ENCODE peak calls at places on chromosomes 11 and 22, in ten cellular contexts. G is Karpas-422; H is mesenchymal stem cell; I is BE2C; F is GM06990; E is ovary; V is heart left ventricle; U is CD4-positive, alpha-beta memory T cell; M is Caco-2; K is IMR-90. S is an unnamed sample. For H3K36me3, the result is how much of the 10 kb centered on the place peaks cover.

GRCh38 chr22:49704345-49705215 is 123.1 kb downstream of the BRD1 start:
- DNase-seq in G (no peak), H (no peak), I (no peak), F (no peak), E (no peak), V (no peak), U (no peak), M (no peak), K (no peak), S (no peak)

GRCh38 chr22:30308518-30309230 is 18.1 kb downstream of the TBC1D10A start:
- DNase-seq in G (peak), H (peak), I (no peak), F (peak), E (no peak), V (peak), U (peak), M (no peak), K (peak), S (peak)

GRCh38 chr11:45366196-45366595 is 80.1 kb upstream of the SYT13 start:
- DNase-seq in G (no peak), H (peak), I (no peak), F (no peak), E (no peak), V (no peak), U (no peak), M (no peak), K (no peak), S (no peak)

GRCh38 chr11:44823006-44823405 is 96.2 kb downstream of the TSPAN18 start:
- DNase-seq in G (peak), H (peak), I (peak), F (no peak), E (no peak), V (no peak), U (no peak), M (no peak), K (no peak), S (no peak)

GRCh38 chr11:77471520-77472234 is 2.2 kb downstream of the PAK1 start:
- DNase-seq in G (peak), H (no peak), I (peak), F (no peak), E (no peak), V (no peak), U (no peak), M (peak), K (no peak), S (peak)

GRCh38 chr11:105852427-105852826 is 169.6 kb downstream of the MSANTD4 start:
- DNase-seq in G (no peak), H (no peak), I (no peak), F (no peak), E (no peak), V (no peak), U (no peak), M (no peak), K (no peak), S (no peak)

GRCh38 chr11:110093407-110094297 is 460 bp downstream of the ZC3H12C start:
- DNase-seq in G (no peak), H (peak), I (peak), F (peak), E (peak), V (peak), U (no peak), M (peak), K (peak), S (peak)

GRCh38 chr22:46564084-46564714 is 26.8 kb upstream of the CELSR1 start:
- DNase-seq in G (no peak), H (no peak), I (no peak), F (no peak), E (no peak), V (no peak), U (no peak), M (peak), K (no peak), S (peak)

GRCh38 chr11:116774661-116775060 is 1.9 kb upstream of the BUD13 start:
- DNase-seq in G (no peak), H (no peak), I (no peak), F (no peak), E (no peak), V (no peak), U (no peak), M (no peak), K (no peak), S (no peak)

GRCh38 chr11:116776522-116776984 is 3.8 kb upstream of the BUD13 start:
- DNase-seq in G (no peak), H (no peak), I (no peak), F (no peak), E (no peak), V (no peak), U (no peak), M (no peak), K (no peak), S (no peak)

GRCh38 chr11:116775975-116776374 is 3.2 kb upstream of the BUD13 start:
- DNase-seq in G (no peak), H (no peak), I (no peak), F (no peak), E (no peak), V (no peak), U (no peak), M (no peak), K (no peak), S (no peak)

GRCh38 chr11:116777056-116777455 is 4.3 kb upstream of the BUD13 start:
- DNase-seq in G (no peak), H (no peak), I (no peak), F (no peak), E (no peak), V (no peak), U (no peak), M (no peak), K (no peak), S (no peak)

DNA sequence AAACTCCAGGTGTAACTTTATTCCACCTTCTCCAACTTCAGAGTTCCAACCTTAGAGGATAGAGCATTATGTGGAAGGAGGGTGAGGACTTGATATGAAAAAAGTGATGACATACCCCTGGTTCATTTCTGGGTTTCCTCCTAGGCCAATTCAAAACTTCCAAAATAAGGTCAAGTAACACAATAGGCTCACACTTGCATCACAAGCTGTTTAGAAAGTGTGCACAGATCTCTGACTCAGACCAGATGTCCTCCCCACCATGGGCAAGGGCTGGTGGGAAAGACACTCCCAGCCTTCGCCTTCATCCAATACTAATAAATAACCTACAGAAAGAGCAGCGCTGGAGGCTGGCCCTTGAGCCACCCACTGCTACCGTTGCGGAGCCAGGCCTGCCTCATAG is 5.8 kb upstream of the BUD13 start:
- DNase-seq in G (peak), H (no peak), I (no peak), F (no peak), E (no peak), V (no peak), U (no peak), M (no peak), K (peak), S (no peak)
- H3K36me3 ChIP-seq in G (under half), H (under half), I (under half), F (under half), E (under half), V (half or more), U (half or more), M (under half), K (under half), S (under half)

DNA sequence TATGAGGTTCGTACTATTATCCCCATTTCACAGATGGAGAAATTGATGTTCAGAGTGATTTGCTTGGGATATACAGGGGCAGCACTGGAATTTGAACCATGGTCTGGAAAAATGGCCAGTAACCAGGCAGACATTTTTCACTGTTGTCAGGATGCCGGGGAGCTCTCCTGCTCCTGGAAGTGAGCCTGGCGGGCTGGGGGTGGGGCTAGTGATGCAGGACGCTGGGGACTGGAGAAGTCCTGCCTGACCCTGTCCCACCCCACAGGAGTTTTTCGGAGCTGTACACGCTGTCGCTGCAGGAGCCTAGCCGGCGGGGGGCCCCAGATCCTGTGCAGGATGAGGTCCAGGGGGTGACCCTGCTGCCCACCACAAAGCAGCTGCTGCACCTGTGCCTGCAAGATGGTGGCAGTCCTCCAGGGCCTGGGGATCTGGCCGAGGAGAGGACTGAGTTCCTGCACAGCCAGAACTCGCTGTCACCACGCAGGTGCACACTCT is 11.1 kb downstream of the SIPA1 start:
- DNase-seq in G (peak), H (no peak), I (no peak), F (peak), E (peak), V (peak), U (peak), M (peak), K (no peak), S (no peak)
- H3K36me3 ChIP-seq in G (under half), H (half or more), I (under half), F (under half), E (under half), V (half or more), U (under half), M (under half), K (under half), S (under half)

DNA sequence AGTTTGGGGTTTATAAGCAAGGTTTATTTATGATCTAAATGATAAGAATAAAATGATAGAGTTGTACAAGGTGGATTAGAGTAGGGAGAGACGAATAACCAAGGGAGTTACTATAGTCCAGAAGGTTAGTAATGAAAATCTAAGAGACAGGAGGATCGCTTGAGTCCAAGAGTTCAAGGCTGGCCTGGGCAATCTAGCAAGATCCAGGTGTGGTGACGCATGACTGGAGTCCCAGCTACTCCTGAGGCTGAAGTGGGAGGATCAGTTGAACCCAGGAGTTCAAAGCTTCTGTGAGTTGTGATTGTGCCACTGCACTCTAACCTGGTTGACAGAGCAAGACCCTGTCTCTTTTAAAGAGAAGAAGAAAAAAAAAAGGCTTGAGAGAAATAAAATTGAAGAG is 12.3 kb downstream of the HMGXB4 start:
- DNase-seq in G (no peak), H (no peak), I (no peak), F (no peak), E (no peak), V (no peak), U (no peak), M (no peak), K (no peak), S (no peak)
- H3K36me3 ChIP-seq in G (half or more), H (under half), I (half or more), F (under half), E (under half), V (half or more), U (under half), M (under half), K (under half), S (under half)

DNA sequence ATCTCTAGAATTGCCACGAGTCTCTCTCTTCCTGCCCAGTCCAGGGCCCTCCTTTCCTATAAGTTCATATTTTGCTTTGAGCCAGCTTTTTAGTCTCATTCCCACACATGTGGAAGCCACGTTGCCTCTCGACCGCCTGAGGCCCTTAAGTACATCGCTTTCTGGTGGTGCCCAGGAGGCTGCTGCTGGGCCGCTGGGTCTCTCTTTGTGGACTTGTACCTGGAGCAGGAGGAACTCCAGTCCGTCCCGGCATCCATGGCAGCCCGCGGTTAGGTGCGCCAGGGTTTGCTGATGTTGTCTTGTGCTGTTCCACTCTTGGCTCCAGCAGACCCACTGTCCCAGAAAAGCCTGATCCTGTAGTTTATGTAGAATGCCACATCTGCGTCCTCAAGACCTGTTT is 41.0 kb downstream of the NAT10 start:
- DNase-seq in G (no peak), H (no peak), I (no peak), F (no peak), E (no peak), V (no peak), U (no peak), M (no peak), K (no peak), S (no peak)
- H3K36me3 ChIP-seq in G (half or more), H (half or more), I (under half), F (under half), E (under half), V (half or more), U (half or more), M (under half), K (half or more), S (half or more)

GRCh38 chr22:31898406-31898805 is 45.9 kb upstream of the YWHAH start:
- DNase-seq in G (no peak), H (no peak), I (no peak), F (no peak), E (no peak), V (no peak), U (no peak), M (no peak), K (no peak), S (no peak)

GRCh38 chr22:31898911-31899310 is 45.4 kb upstream of the YWHAH start:
- DNase-seq in G (no peak), H (no peak), I (no peak), F (no peak), E (no peak), V (no peak), U (no peak), M (no peak), K (no peak), S (no peak)

GRCh38 chr22:31897842-31898241 is 46.5 kb upstream of the YWHAH start:
- DNase-seq in G (no peak), H (peak), I (no peak), F (no peak), E (no peak), V (no peak), U (no peak), M (no peak), K (peak), S (no peak)

GRCh38 chr22:31899661-31900060 is 44.7 kb upstream of the YWHAH start:
- DNase-seq in G (no peak), H (no peak), I (no peak), F (no peak), E (no peak), V (no peak), U (no peak), M (no peak), K (no peak), S (no peak)

DNA sequence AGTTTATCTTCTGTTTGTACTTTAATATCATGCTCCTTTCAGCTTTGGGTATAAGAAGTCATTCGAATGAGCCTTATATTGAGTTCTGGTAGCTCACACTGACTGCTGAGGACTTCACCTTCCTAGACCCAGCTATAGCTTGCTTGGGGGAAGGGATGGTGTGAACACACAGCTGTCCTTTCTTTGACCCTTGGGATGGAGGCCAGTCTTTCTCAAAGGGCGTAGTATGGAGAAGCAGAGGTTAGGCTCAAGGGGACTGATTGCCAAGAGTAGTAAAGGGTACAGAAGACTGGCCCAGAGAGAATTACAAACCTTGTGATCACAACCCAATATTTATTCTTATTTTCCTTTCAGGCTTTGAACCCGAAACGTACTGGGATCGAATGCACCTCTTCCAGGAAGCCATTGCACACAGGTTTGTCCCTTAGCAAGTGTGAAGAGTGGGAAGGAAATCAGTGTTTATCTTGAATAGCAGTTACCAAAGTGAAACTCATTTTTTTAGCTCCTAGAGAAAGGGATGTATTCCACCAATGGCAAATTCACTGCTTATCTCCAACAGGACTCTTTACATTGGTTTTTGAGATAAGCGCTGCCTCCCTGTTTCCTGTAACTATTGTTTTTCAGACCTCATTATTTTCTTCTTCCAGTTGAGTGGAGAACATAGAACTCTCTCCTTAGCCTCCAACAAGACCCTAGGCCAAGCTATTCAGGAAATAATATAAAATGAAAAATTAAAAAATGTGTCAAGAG is 42.8 kb upstream of the YWHAH start:
- DNase-seq in G (no peak), H (no peak), I (no peak), F (no peak), E (no peak), V (no peak), U (no peak), M (no peak), K (no peak), S (no peak)
- H3K36me3 ChIP-seq in G (under half), H (under half), I (under half), F (under half), E (under half), V (half or more), U (under half), M (under half), K (under half), S (under half)

GRCh38 chr11:66262696-66263095 is 5.7 kb upstream of the RAB1B start:
- DNase-seq in G (no peak), H (no peak), I (no peak), F (no peak), E (no peak), V (no peak), U (peak), M (no peak), K (no peak), S (no peak)
- H3K36me3 ChIP-seq in G (under half), H (half or more), I (under half), F (half or more), E (under half), V (half or more), U (under half), M (under half), K (half or more), S (under half)